ENCODE peak calls at places on chromosome 9, in seven cellular contexts. H is thyroid gland, O is lower leg skin, P is spleen, U is adrenal gland, K is IMR-90, B is HepG2. V is an unnamed sample.

GRCh38 chr9:131923766-131924165 is 155.9 kb downstream of the MED27 start:
- DNase-seq in H (no peak), O (no peak), P (no peak), U (no peak), K (peak), B (no peak), V (no peak)

GRCh38 chr9:76987594-76988200 is 31.8 kb upstream of the FOXB2 start:
- DNase-seq in H (no peak), O (no peak), P (no peak), U (peak), K (peak), B (peak), V (peak)

GRCh38 chr9:33081128-33081851 is 4.8 kb upstream of the SMU1 start:
- DNase-seq in H (peak), O (peak), P (peak), U (peak), K (peak), B (peak), V (peak)

GRCh38 chr9:87681271-87682061 is 44.5 kb upstream of the CTSL start:
- DNase-seq in H (no peak), O (no peak), P (no peak), U (no peak), K (no peak), B (no peak), V (no peak)

GRCh38 chr9:69019808-69020207 is 5.9 kb upstream of the PRKACG start:
- DNase-seq in H (no peak), O (no peak), P (no peak), U (no peak), K (no peak), B (no peak), V (no peak)

GRCh38 chr9:3894764-3895163 is 369.0 kb upstream of the RFX3 start:
- DNase-seq in H (no peak), O (no peak), P (no peak), U (no peak), K (peak), B (no peak), V (no peak)

GRCh38 chr9:91181541-91181940 is 180.2 kb downstream of the AUH start:
- DNase-seq in H (no peak), O (no peak), P (no peak), U (no peak), K (no peak), B (no peak), V (no peak)

GRCh38 chr9:89770779-89771178 is 166.0 kb downstream of the GADD45G start:
- DNase-seq in H (no peak), O (no peak), P (peak), U (no peak), K (no peak), B (no peak), V (no peak)

GRCh38 chr9:126117158-126117425 is 209.5 kb upstream of the MVB12B start:
- DNase-seq in H (no peak), O (no peak), P (peak), U (no peak), K (no peak), B (no peak), V (no peak)

GRCh38 chr9:125180876-125181275 is 8.7 kb downstream of the PPP6C start:
- DNase-seq in H (no peak), O (no peak), P (no peak), U (no peak), K (no peak), B (no peak), V (no peak)

GRCh38 chr9:114291064-114291474 is 31.8 kb upstream of the ORM1 start:
- DNase-seq in H (peak), O (peak), P (peak), U (peak), K (peak), B (peak), V (peak)

GRCh38 chr9:70557665-70558419 is 143.4 kb upstream of the KLF9 start:
- DNase-seq in H (no peak), O (no peak), P (no peak), U (no peak), K (no peak), B (no peak), V (no peak)

GRCh38 chr9:18568969-18569368 is 95.0 kb downstream of the ADAMTSL1 start:
- DNase-seq in H (no peak), O (no peak), P (no peak), U (no peak), K (peak), B (no peak), V (no peak)

GRCh38 chr9:19209188-19209587 is 21.3 kb upstream of the DENND4C start:
- DNase-seq in H (no peak), O (no peak), P (no peak), U (no peak), K (no peak), B (no peak), V (no peak)

GRCh38 chr9:131289301-131290038 is at the start of gene PLPP7:
- DNase-seq in H (no peak), O (no peak), P (no peak), U (peak), K (peak), B (peak), V (peak)

GRCh38 chr9:109448223-109448622 is 49.9 kb downstream of the PTPN3 start:
- DNase-seq in H (no peak), O (no peak), P (no peak), U (no peak), K (peak), B (no peak), V (no peak)

GRCh38 chr9:124260769-124261603 is 3.2 kb downstream of the NEK6 start:
- DNase-seq in H (no peak), O (no peak), P (peak), U (peak), K (peak), B (peak), V (no peak)

GRCh38 chr9:134215709-134216448 is 51.5 kb upstream of the RNU6ATAC start:
- DNase-seq in H (peak), O (no peak), P (peak), U (no peak), K (peak), B (peak), V (no peak)

GRCh38 chr9:72477862-72478564 is 43.4 kb upstream of the TMC1 start:
- DNase-seq in H (peak), O (no peak), P (no peak), U (no peak), K (peak), B (peak), V (no peak)

GRCh38 chr9:72013188-72013877 is 47.1 kb downstream of the C9orf57 start:
- DNase-seq in H (no peak), O (no peak), P (no peak), U (no peak), K (no peak), B (no peak), V (no peak)

GRCh38 chr9:20307662-20308061 is 314.6 kb downstream of the MLLT3 start:
- DNase-seq in H (no peak), O (no peak), P (no peak), U (no peak), K (no peak), B (no peak), V (no peak)

GRCh38 chr9:27688954-27689353 is 115.7 kb upstream of the C9orf72 start:
- DNase-seq in H (peak), O (no peak), P (no peak), U (no peak), K (no peak), B (no peak), V (no peak)

GRCh38 chr9:124133752-124134151 is 122.2 kb downstream of the LHX2 start:
- DNase-seq in H (peak), O (no peak), P (no peak), U (peak), K (peak), B (peak), V (no peak)

GRCh38 chr9:93072383-93072795 is 13.9 kb downstream of the SUSD3 start:
- DNase-seq in H (no peak), O (no peak), P (no peak), U (peak), K (peak), B (no peak), V (no peak)

GRCh38 chr9:92931606-92932005 is 15.7 kb upstream of the FGD3 start:
- DNase-seq in H (no peak), O (no peak), P (no peak), U (no peak), K (no peak), B (no peak), V (no peak)

GRCh38 chr9:126126807-126127206 is 199.8 kb upstream of the MVB12B start:
- DNase-seq in H (no peak), O (peak), P (peak), U (no peak), K (no peak), B (no peak), V (no peak)

GRCh38 chr9:19998823-19999455 is 210.1 kb upstream of the SLC24A2 start:
- DNase-seq in H (no peak), O (no peak), P (no peak), U (no peak), K (no peak), B (no peak), V (no peak)

GRCh38 chr9:76266649-76267627 is 127.3 kb downstream of the RFK start:
- DNase-seq in H (peak), O (no peak), P (no peak), U (no peak), K (no peak), B (no peak), V (no peak)

GRCh38 chr9:108441251-108441650 is 414.5 kb downstream of the ACTL7B start:
- DNase-seq in H (no peak), O (no peak), P (no peak), U (no peak), K (no peak), B (no peak), V (no peak)

GRCh38 chr9:89095755-89096154 is 82.9 kb downstream of the SHC3 start:
- DNase-seq in H (no peak), O (no peak), P (no peak), U (no peak), K (peak), B (no peak), V (no peak)

GRCh38 chr9:76926846-76927245 is 20.9 kb upstream of the PRUNE2 start:
- DNase-seq in H (no peak), O (no peak), P (no peak), U (no peak), K (no peak), B (no peak), V (no peak)

GRCh38 chr9:18923671-18924430 is 109.2 kb downstream of the SAXO1 start:
- DNase-seq in H (no peak), O (peak), P (no peak), U (no peak), K (no peak), B (no peak), V (no peak)

GRCh38 chr9:127796225-127796813 is 6.4 kb upstream of the FPGS start:
- DNase-seq in H (peak), O (no peak), P (no peak), U (peak), K (peak), B (peak), V (no peak)

GRCh38 chr9:77977210-77977611 is 54.4 kb downstream of the GNAQ start:
- DNase-seq in H (peak), O (peak), P (no peak), U (peak), K (peak), B (peak), V (no peak)

GRCh38 chr9:121742923-121743322 is 91.5 kb downstream of the DAB2IP start:
- DNase-seq in H (no peak), O (no peak), P (no peak), U (no peak), K (no peak), B (no peak), V (no peak)

GRCh38 chr9:121744002-121744686 is 92.7 kb downstream of the DAB2IP start:
- DNase-seq in H (peak), O (peak), P (peak), U (peak), K (peak), B (peak), V (peak)

GRCh38 chr9:121745396-121745695 is 93.9 kb downstream of the DAB2IP start:
- DNase-seq in H (no peak), O (no peak), P (no peak), U (no peak), K (no peak), B (no peak), V (no peak)

GRCh38 chr9:121744687-121745395 is 93.4 kb downstream of the DAB2IP start:
- DNase-seq in H (peak), O (no peak), P (no peak), U (no peak), K (peak), B (peak), V (no peak)

DNA sequence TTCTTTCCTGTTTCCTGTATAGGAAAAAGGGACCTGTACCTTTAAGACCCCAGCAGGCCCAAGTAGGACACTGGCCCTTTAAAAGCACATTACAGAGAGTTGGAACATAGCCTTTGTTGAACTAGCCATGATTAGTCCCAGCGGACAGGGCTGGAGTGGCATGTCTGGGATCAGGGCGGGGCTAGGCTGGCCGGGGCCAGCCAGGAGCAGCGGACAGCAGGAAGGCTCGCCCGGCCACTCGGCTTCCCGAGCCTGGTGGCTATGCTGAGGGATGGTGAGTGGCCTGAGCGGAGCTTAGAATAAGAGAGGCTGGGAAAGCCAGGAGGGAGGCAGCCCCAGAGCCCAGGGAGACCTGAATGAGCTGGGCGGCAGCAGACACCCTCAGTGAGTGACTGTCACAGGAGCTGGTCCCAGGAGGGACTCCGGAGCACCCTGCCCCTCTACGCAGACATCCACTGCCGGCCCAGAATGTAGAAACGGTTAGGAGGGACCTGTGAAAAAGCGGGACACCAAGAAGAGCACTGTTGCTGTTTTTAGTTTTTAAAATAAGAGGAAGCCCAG is 92.1 kb downstream of the DAB2IP start:
- DNase-seq in H (peak), O (peak), P (peak), U (peak), K (peak), B (peak), V (no peak)
- TF ChIP-seq POLR2A in H (no peak), O (no peak), P (no peak), U (no peak), K (peak), B (peak), V (no peak)

DNA sequence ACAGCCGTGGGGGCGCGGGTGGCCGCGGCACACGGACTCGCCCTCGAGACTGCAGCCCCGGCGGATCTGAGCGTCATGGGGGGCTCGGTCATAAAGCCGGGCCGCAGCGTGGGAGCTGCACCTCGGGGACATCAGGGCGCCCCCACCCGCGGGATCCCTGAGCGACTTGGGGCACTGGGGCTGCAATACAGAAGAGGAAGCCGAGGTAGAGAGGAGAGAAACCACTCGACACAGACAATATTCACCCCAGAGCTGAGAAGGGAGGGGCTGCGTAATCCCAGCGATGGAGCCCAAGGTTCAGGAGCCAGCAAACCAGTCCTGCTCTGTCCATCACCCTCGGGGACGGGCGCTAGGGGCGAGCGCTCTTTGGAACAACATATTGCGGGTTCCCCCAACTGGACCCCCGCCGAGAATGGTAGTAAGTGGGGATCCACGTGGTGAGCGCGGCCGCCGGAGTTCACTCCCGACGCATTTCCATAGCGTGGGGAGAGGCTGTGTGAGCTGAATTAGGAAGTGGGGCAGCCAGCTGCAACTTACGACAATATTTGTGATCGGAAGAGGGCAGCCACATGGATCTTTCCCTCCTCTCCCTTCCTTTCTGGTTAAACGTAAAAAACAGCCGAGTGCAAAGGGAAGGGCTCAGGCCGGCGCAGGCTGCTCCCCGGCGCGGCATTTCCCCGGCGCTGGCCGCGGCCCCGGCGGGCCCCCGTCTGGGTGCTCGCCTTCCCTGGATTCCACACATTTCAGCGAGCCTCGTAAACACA is 9.9 kb downstream of the PTCH1 start:
- DNase-seq in H (peak), O (no peak), P (peak), U (no peak), K (peak), B (peak), V (no peak)
- TF ChIP-seq POLR2A in H (peak), O (no peak), P (no peak), U (no peak), K (no peak), B (no peak), V (no peak)

GRCh38 chr9:96854073-96854876 is at the start of gene ZNF782:
- DNase-seq in H (peak), O (peak), P (peak), U (peak), K (peak), B (peak), V (peak)
- TF ChIP-seq POLR2A in H (no peak), O (no peak), P (no peak), U (peak), K (no peak), B (peak), V (no peak)

GRCh38 chr9:94932647-94933415 is 206.3 kb downstream of the AOPEP start:
- DNase-seq in H (no peak), O (no peak), P (no peak), U (no peak), K (no peak), B (no peak), V (no peak)
- TF ChIP-seq POLR2A in H (no peak), O (no peak), P (no peak), U (no peak), K (no peak), B (no peak), V (no peak)

DNA sequence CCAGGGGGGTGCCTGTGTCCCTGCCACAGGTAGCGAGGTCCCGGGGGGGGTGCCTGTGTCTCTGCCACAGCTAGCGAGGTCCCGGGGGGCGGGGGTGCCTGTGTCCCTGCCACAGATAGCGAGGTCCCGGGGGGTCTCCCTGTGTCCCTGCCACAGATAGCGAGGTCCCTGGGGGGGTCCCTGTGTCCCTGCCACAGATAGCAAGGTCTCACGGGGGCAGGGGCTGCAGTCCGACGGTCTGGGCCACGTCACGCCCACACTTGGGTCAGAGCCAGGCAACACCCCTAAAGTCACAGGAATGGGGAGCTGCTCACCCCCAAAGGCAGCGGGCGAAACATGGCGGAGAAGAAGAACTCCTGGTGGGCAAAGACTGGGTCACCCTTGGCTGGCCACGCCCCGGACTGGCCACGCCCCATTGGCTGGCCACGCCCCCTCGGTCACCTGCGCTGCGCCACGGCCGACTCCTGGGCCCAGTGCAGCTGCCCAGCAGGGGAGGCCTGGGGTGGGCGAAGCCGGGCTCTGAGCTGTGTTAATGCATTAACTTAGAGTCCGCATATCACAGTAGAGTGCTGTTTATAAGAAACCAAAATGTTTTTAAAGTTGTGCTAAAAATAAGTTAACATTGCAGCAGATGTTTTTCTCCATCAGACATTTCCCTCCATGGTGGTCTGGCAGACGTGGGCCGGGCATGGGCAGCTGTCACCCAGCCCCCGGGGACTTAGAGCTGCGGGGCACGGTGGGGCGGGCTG is 7.0 kb downstream of the NOXA1 start:
- DNase-seq in H (no peak), O (no peak), P (peak), U (no peak), K (no peak), B (no peak), V (peak)
- TF ChIP-seq POLR2A in H (no peak), O (no peak), P (no peak), U (no peak), K (no peak), B (no peak), V (no peak)

V was measured in GM12891.